ENCODE peak calls at places on chromosomes 12 and 14, in nine cellular contexts. C is AG04450; V is stimulated activated CD8-positive, alpha-beta memory T cell treated with anti-CD3 and anti-CD28 coated beads, Interleukin-7, amount 100 ng/mL, for 1 hour; A is stimulated activated CD4-positive, alpha-beta T cell treated with anti-CD3 and anti-CD28 coated beads, TNF-alpha, amount 100 ng/mL, for 4 hours; F is activated CD8-positive, alpha-beta memory T cell treated with anti-CD3 and anti-CD28 coated beads for 4 hours; R is C1 segment of cervical spinal cord; M is NCI-H146; O is IMR-90; P is GM10248. T is an unnamed sample.

GRCh38 chr14:76975051-76975450 is 53.5 kb downstream of the IRF2BPL start:
- DNase-seq in C (no peak), V (no peak), A (no peak), F (no peak), R (no peak), M (no peak), O (no peak), P (no peak), T (no peak)

GRCh38 chr12:27525373-27525772 is 1.4 kb downstream of the PPFIBP1 start:
- DNase-seq in C (no peak), V (no peak), A (no peak), F (no peak), R (no peak), M (no peak), O (peak), P (no peak), T (peak)

GRCh38 chr12:98406378-98406777 is 109.0 kb upstream of the TMPO start:
- DNase-seq in C (no peak), V (no peak), A (no peak), F (no peak), R (no peak), M (no peak), O (no peak), P (no peak), T (peak)

GRCh38 chr14:25006961-25007795 is 42.8 kb downstream of the STXBP6 start:
- DNase-seq in C (peak), V (no peak), A (no peak), F (no peak), R (no peak), M (no peak), O (peak), P (no peak), T (peak)

GRCh38 chr12:27766587-27766986 is 13.4 kb upstream of the KLHL42 start:
- DNase-seq in C (no peak), V (no peak), A (no peak), F (no peak), R (no peak), M (no peak), O (no peak), P (no peak), T (no peak)

GRCh38 chr12:109677323-109677722 is 36.3 kb upstream of the FAM222A start:
- DNase-seq in C (no peak), V (no peak), A (no peak), F (no peak), R (no peak), M (peak), O (no peak), P (no peak), T (peak)

GRCh38 chr12:48105321-48105866 is 485 bp downstream of the SENP1 start:
- DNase-seq in C (no peak), V (peak), A (no peak), F (peak), R (no peak), M (peak), O (peak), P (peak), T (peak)

GRCh38 chr14:95330591-95331370 is 11.1 kb upstream of the CLMN start:
- DNase-seq in C (no peak), V (no peak), A (no peak), F (no peak), R (no peak), M (no peak), O (no peak), P (no peak), T (no peak)

GRCh38 chr14:93133476-93133875 is 17.8 kb upstream of the ITPK1 start:
- DNase-seq in C (no peak), V (no peak), A (no peak), F (no peak), R (no peak), M (no peak), O (peak), P (no peak), T (no peak)

GRCh38 chr12:117850048-117850447 is 118.7 kb downstream of the KSR2 start:
- DNase-seq in C (no peak), V (no peak), A (no peak), F (no peak), R (no peak), M (peak), O (peak), P (peak), T (peak)

GRCh38 chr12:106766393-106766826 is 8.1 kb upstream of the RIC8B start:
- DNase-seq in C (no peak), V (no peak), A (no peak), F (peak), R (no peak), M (no peak), O (no peak), P (no peak), T (peak)

GRCh38 chr12:54419088-54419887 is at the start of gene ITGA5:
- DNase-seq in C (no peak), V (no peak), A (peak), F (no peak), R (peak), M (peak), O (peak), P (no peak), T (peak)

GRCh38 chr12:75908961-75909699 is 122.4 kb downstream of the PHLDA1 start:
- DNase-seq in C (peak), V (no peak), A (no peak), F (no peak), R (no peak), M (peak), O (peak), P (no peak), T (peak)

GRCh38 chr14:74549588-74549987 is 56.0 kb downstream of the ISCA2 start:
- DNase-seq in C (no peak), V (no peak), A (no peak), F (no peak), R (no peak), M (no peak), O (no peak), P (no peak), T (no peak)

T was measured in NCI-H69.